ENCODE peak calls at places on chromosomes 5 and 9, in seven cellular contexts. V, K, D, B, Q, J and I are unnamed samples.

GRCh38 chr5:1323803-1324173 is 21.1 kb downstream of the CLPTM1L start:
- DNase-seq in D (no peak), J (no peak), K (no peak), B (no peak), V (no peak), Q (no peak), I (no peak)

GRCh38 chr9:108217601-108218190 is 638.1 kb downstream of the ACTL7B start:
- DNase-seq in B (no peak), V (peak), D (no peak), J (no peak), K (no peak), Q (no peak), I (no peak)

GRCh38 chr5:68406344-68406743 is 190.8 kb downstream of the PIK3R1 start:
- DNase-seq in D (no peak), B (no peak), K (no peak), V (no peak), J (no peak), Q (no peak), I (no peak)

GRCh38 chr5:142107729-142108431 is 699 bp upstream of the NDFIP1 start:
- DNase-seq in V (no peak), B (no peak), Q (no peak), J (no peak), K (no peak), D (no peak), I (no peak)

GRCh38 chr5:172771439-172772111 is 580 bp upstream of the DUSP1 start:
- DNase-seq in D (no peak), K (no peak), Q (peak), B (no peak), J (no peak), V (no peak), I (no peak)

GRCh38 chr9:137370865-137371520 is 52.0 kb downstream of the EXD3 start:
- DNase-seq in J (no peak), K (no peak), Q (no peak), D (no peak), B (no peak), V (peak), I (peak)

GRCh38 chr5:44809215-44809955 is 638 bp downstream of the MRPS30 start:
- DNase-seq in Q (peak), B (peak), K (peak), J (peak), D (peak), V (peak), I (peak)

GRCh38 chr5:126801992-126802294 is 25.0 kb downstream of the LMNB1 start:
- DNase-seq in V (no peak), D (peak), Q (peak), K (peak), B (no peak), J (peak), I (no peak)

GRCh38 chr5:84393969-84394368 is 9.3 kb upstream of the EDIL3 start:
- DNase-seq in J (no peak), D (peak), K (peak), V (no peak), B (no peak), Q (peak), I (no peak)

GRCh38 chr9:4986291-4986690 is 1.2 kb downstream of the JAK2 start:
- DNase-seq in V (no peak), D (no peak), Q (peak), B (no peak), K (no peak), J (no peak), I (no peak)

GRCh38 chr9:34403554-34404380 is 27.1 kb upstream of the MYORG start:
- DNase-seq in Q (peak), J (peak), V (peak), B (peak), K (peak), D (peak), I (peak)

GRCh38 chr5:143086851-143087637 is 316.4 kb downstream of the NR3C1 start:
- DNase-seq in B (no peak), Q (no peak), D (peak), K (peak), J (no peak), V (no peak), I (no peak)

GRCh38 chr9:2214707-2215106 is 199.6 kb downstream of the SMARCA2 start:
- DNase-seq in K (no peak), B (no peak), D (peak), V (no peak), Q (no peak), J (no peak), I (no peak)

GRCh38 chr5:135207866-135208265 is 173.8 kb upstream of the PITX1 start:
- DNase-seq in B (no peak), D (no peak), V (no peak), J (no peak), K (no peak), Q (no peak), I (peak)

GRCh38 chr5:135209495-135209837 is 175.4 kb upstream of the PITX1 start:
- DNase-seq in Q (no peak), B (no peak), J (no peak), D (no peak), V (no peak), K (no peak), I (peak)

GRCh38 chr5:135210286-135211055 is 176.4 kb upstream of the PITX1 start:
- DNase-seq in Q (no peak), D (no peak), B (no peak), K (no peak), V (no peak), J (no peak), I (peak)

GRCh38 chr5:135206862-135207261 is 172.8 kb upstream of the PITX1 start:
- DNase-seq in Q (no peak), J (no peak), D (no peak), K (no peak), V (no peak), B (no peak), I (no peak)

GRCh38 chr5:135208555-135209494 is 174.8 kb upstream of the PITX1 start:
- DNase-seq in Q (peak), B (no peak), K (peak), V (no peak), D (peak), J (no peak), I (peak)
- TF ChIP-seq CTCF in Q (peak), B (no peak), K (peak), V (no peak), D (no peak), J (no peak), I (no peak)

DNA sequence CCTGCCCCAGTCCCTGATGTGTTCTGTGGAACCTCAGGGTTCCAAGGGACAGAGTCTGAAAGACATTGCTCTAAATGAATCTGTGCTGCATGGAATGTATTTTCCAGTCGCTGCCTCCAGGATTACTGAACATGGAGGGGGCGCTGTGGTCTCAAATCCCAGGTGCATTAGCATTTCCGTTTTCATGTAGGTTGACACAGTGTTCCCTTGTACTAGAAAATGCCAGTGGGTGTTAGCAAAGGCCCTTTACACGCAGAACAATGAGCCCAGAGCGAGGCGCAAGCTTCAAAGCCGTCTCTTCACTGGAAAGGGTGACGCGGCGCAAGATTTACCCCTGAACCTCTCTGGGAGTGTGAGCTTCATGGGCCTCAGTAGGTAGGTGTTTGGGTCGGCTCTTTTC is 308.3 kb downstream of the SLIT3 start:
- DNase-seq in Q (no peak), D (peak), B (no peak), J (no peak), V (peak), K (no peak), I (peak)
- TF ChIP-seq CTCF in Q (no peak), D (peak), B (peak), J (no peak), V (peak), K (peak), I (peak)

GRCh38 chr5:133746834-133747233 is 134.5 kb upstream of the FSTL4 start:
- DNase-seq in D (peak), V (no peak), Q (no peak), J (peak), K (no peak), B (no peak), I (no peak)
- TF ChIP-seq CTCF in D (peak), V (peak), Q (peak), J (peak), K (no peak), B (no peak), I (peak)

DNA sequence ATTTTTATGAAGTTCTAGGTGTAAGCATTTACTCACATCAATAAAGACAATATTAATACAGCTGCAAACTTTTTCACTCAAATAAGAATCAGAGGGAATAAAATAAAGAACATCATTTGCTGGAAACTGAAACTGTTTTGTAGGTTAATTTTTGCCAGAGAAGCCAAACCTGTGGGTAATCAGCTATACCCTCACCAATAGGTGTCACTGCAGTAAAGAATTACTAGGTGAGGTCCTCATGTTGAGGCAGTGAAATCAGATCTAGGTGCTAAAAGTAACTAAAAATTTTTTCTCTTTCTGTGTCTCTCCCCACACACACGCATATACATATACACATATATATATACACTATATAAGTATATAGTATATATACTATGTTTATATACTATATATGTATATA is 1016.3 kb upstream of the SEMA6A start:
- DNase-seq in Q (peak), B (no peak), K (peak), D (no peak), V (no peak), J (no peak), I (no peak)
- TF ChIP-seq CTCF in Q (peak), B (no peak), K (peak), D (peak), V (no peak), J (peak), I (peak)

DNA sequence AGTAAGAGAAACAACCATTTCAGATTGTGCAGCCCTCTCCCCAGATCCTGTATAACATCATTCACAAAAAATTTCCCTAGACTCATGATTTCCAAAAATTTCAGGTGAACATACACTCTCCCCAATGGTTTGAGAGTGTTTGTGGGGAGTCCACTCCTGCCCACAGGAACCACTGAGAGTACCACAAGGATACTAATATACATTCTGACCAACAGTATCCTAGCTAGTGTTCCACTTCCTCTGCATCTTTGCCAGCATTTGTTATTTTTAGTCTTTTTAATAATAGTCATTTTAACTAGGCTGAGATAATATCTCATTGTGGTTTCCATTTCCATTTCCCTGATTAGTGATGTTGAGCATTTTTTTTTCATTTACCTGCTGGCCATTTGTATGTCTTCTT is 155.4 kb downstream of the DTWD2 start:
- DNase-seq in K (no peak), Q (no peak), D (no peak), V (no peak), J (no peak), B (no peak), I (no peak)
- TF ChIP-seq CTCF in K (no peak), Q (no peak), D (no peak), V (no peak), J (no peak), B (no peak), I (no peak)

DNA sequence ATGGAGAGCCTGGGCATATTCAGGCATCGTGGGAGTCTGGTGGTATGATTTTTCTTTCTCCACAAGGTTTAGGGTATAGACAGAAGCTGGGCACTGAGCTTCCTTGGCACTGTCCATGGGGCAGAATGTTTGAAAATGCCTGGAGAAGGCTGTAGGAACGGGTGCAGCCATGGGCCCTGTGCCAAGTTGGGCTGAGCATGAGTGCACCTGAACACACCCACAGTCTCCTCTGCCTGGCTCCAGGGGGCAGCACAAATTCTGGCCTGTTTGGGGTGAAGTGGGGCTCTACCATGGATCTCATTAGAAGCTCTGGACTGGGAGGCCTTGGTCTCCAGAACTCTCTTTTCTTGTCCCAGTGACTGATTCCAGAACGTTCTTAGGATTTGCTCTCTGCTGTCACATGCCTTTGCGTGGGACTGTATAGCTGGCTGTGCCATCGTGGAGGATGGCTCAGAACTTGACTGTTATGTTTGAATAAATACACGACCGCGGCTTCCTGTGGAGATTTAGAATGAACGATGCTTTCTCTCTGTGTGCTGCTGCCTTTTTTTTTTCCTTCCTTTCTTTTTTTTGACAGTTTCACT is 229.8 kb downstream of the FANCC start:
- DNase-seq in Q (no peak), J (no peak), D (no peak), B (no peak), K (no peak), V (no peak), I (no peak)
- TF ChIP-seq CTCF in Q (peak), J (no peak), D (peak), B (no peak), K (no peak), V (no peak), I (no peak)

GRCh38 chr9:90838098-90838497 is 36.5 kb downstream of the SYK start:
- DNase-seq in Q (no peak), V (no peak), K (no peak), B (no peak), D (no peak), J (no peak), I (no peak)
- TF ChIP-seq CTCF in Q (no peak), V (no peak), K (no peak), B (no peak), D (no peak), J (no peak), I (peak)

DNA sequence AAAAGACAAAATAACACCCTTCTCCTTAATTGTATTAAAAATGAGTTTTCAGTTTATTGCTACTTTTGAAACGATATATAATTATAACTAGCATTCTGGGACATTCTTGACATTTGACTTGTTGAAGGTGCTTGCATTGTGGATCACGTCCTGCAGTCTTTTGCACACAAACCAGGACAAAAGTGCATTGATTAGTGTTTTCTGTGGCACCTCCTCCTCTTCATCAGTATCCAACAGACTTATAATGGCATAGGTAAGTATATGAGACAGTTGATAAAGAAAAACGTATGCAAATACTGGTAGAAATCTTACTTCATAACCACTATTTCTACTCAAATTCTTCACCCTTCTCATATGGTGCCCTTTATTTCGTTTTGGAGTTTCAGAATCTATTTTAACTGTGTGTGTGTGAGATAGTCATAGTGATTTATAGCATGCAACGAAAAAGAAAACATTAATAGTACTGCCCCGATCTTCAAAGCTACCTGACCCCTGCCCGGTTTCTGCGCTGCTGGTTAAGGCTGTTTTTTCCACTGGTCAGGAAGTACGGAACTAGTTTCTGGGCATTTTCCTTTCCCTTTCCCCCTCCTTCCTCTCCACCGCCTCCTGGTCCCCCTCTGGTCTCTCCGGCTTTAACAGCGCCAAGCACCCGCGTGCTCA is 639 bp upstream of the RASA1 start:
- DNase-seq in D (no peak), V (no peak), K (no peak), B (no peak), Q (no peak), J (no peak), I (no peak)
- TF ChIP-seq CTCF in D (no peak), V (no peak), K (no peak), B (no peak), Q (no peak), J (no peak), I (no peak)

GRCh38 chr5:174094857-174095606 is 49.5 kb downstream of the NSG2 start:
- DNase-seq in K (no peak), B (no peak), J (no peak), V (no peak), Q (no peak), D (no peak), I (no peak)
- TF ChIP-seq CTCF in K (no peak), B (no peak), J (no peak), V (no peak), Q (no peak), D (no peak), I (no peak)

GRCh38 chr9:36764364-36765076 is 191.8 kb downstream of the MELK start:
- DNase-seq in D (no peak), K (no peak), Q (no peak), V (peak), B (no peak), J (no peak), I (no peak)
- TF ChIP-seq CTCF in D (no peak), K (no peak), Q (no peak), V (no peak), B (no peak), J (no peak), I (no peak)